ENCODE peak calls at places on chromosomes 13 and 19, in nine cellular contexts. One of them, this sample, is unnamed. For H3K4me1, the result is how much of the 10 kb centered on the place peaks cover.

GRCh38 chr19:4519172-4519496 is 848 bp upstream of the PLIN4 start:
- DNase-seq in spleen: no peak
- DNase-seq in aorta: no peak
- DNase-seq in HCT116: no peak
- DNase-seq in left ventricle myocardium inferior: no peak
- DNase-seq in cardiac muscle cell: no peak
- DNase-seq in body of pancreas: no peak
- DNase-seq in adrenal gland: no peak
- DNase-seq in tibial artery: no peak
- DNase-seq in this sample: no peak

GRCh38 chr13:29767006-29767405 is 83.4 kb downstream of the UBL3 start:
- DNase-seq in aorta: no peak
- DNase-seq in left ventricle myocardium inferior: no peak
- DNase-seq in HCT116: no peak
- DNase-seq in tibial artery: no peak
- DNase-seq in adrenal gland: no peak
- DNase-seq in body of pancreas: no peak
- DNase-seq in cardiac muscle cell: no peak
- DNase-seq in spleen: no peak
- DNase-seq in this sample: no peak

GRCh38 chr13:112888238-112889111 is 80.5 kb upstream of the MCF2L start:
- DNase-seq in spleen: peak
- DNase-seq in aorta: peak
- DNase-seq in adrenal gland: no peak
- DNase-seq in body of pancreas: no peak
- DNase-seq in left ventricle myocardium inferior: no peak
- DNase-seq in HCT116: no peak
- DNase-seq in cardiac muscle cell: no peak
- DNase-seq in tibial artery: no peak
- DNase-seq in this sample: no peak

GRCh38 chr13:37806666-37807065 is 62.9 kb downstream of the TRPC4 start:
- DNase-seq in cardiac muscle cell: no peak
- DNase-seq in left ventricle myocardium inferior: no peak
- DNase-seq in spleen: no peak
- DNase-seq in adrenal gland: no peak
- DNase-seq in body of pancreas: no peak
- DNase-seq in aorta: no peak
- DNase-seq in HCT116: no peak
- DNase-seq in tibial artery: no peak
- DNase-seq in this sample: no peak

GRCh38 chr13:94056362-94056990 is 423.0 kb downstream of the DCT start:
- DNase-seq in body of pancreas: no peak
- DNase-seq in aorta: no peak
- DNase-seq in tibial artery: no peak
- DNase-seq in adrenal gland: no peak
- DNase-seq in spleen: no peak
- DNase-seq in HCT116: no peak
- DNase-seq in left ventricle myocardium inferior: no peak
- DNase-seq in cardiac muscle cell: no peak
- DNase-seq in this sample: no peak

GRCh38 chr13:21949818-21950429 is 279.1 kb downstream of the FGF9 start:
- DNase-seq in tibial artery: no peak
- DNase-seq in body of pancreas: no peak
- DNase-seq in aorta: no peak
- DNase-seq in left ventricle myocardium inferior: no peak
- DNase-seq in spleen: no peak
- DNase-seq in cardiac muscle cell: no peak
- DNase-seq in HCT116: no peak
- DNase-seq in adrenal gland: no peak
- DNase-seq in this sample: no peak

GRCh38 chr19:45577111-45577905 is 7.3 kb downstream of the OPA3 start:
- DNase-seq in spleen: no peak
- DNase-seq in HCT116: no peak
- DNase-seq in adrenal gland: peak
- DNase-seq in tibial artery: no peak
- DNase-seq in cardiac muscle cell: peak
- DNase-seq in aorta: no peak
- DNase-seq in body of pancreas: peak
- DNase-seq in left ventricle myocardium inferior: peak
- DNase-seq in this sample: no peak

GRCh38 chr19:45186509-45187334 is 8.1 kb downstream of the BLOC1S3 start:
- DNase-seq in HCT116: no peak
- DNase-seq in adrenal gland: no peak
- DNase-seq in aorta: no peak
- DNase-seq in left ventricle myocardium inferior: no peak
- DNase-seq in body of pancreas: no peak
- DNase-seq in spleen: no peak
- DNase-seq in cardiac muscle cell: no peak
- DNase-seq in tibial artery: no peak
- DNase-seq in this sample: no peak

GRCh38 chr13:43360911-43361605 is 337.7 kb downstream of the DNAJC15 start:
- DNase-seq in HCT116: no peak
- DNase-seq in spleen: no peak
- DNase-seq in aorta: no peak
- DNase-seq in adrenal gland: no peak
- DNase-seq in tibial artery: no peak
- DNase-seq in cardiac muscle cell: peak
- DNase-seq in body of pancreas: no peak
- DNase-seq in left ventricle myocardium inferior: no peak
- DNase-seq in this sample: no peak

GRCh38 chr13:43357435-43358065 is 334.2 kb downstream of the DNAJC15 start:
- DNase-seq in HCT116: no peak
- DNase-seq in spleen: peak
- DNase-seq in tibial artery: no peak
- DNase-seq in body of pancreas: no peak
- DNase-seq in adrenal gland: no peak
- DNase-seq in left ventricle myocardium inferior: peak
- DNase-seq in cardiac muscle cell: no peak
- DNase-seq in aorta: no peak
- DNase-seq in this sample: peak

GRCh38 chr13:43363156-43363918 is 340.0 kb downstream of the DNAJC15 start:
- DNase-seq in body of pancreas: no peak
- DNase-seq in cardiac muscle cell: peak
- DNase-seq in aorta: no peak
- DNase-seq in tibial artery: no peak
- DNase-seq in adrenal gland: no peak
- DNase-seq in left ventricle myocardium inferior: no peak
- DNase-seq in spleen: no peak
- DNase-seq in HCT116: no peak
- DNase-seq in this sample: no peak

GRCh38 chr13:43359536-43359935 is 336.1 kb downstream of the DNAJC15 start:
- DNase-seq in body of pancreas: no peak
- DNase-seq in cardiac muscle cell: no peak
- DNase-seq in left ventricle myocardium inferior: no peak
- DNase-seq in HCT116: no peak
- DNase-seq in spleen: no peak
- DNase-seq in adrenal gland: no peak
- DNase-seq in aorta: no peak
- DNase-seq in tibial artery: no peak
- DNase-seq in this sample: no peak

DNA sequence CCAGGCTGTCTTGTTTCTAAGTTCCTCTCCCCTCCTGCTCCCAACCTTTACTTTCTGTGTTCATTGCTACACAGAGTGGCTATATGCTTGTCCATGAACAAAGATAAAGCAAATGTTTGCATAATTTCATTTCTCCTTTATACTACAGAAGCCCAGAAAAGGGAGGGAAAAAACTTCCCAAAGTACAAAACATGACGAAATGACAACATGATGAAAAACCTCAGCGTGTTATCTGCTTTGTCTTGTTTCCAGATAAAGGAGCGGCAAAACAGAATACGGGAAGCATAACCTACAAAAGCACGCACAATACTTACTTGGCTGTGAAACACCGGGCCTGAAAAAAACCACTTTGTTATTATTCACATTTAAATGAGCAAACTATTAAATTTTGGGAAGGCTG is 336.8 kb downstream of the DNAJC15 start:
- DNase-seq in adrenal gland: no peak
- DNase-seq in spleen: no peak
- DNase-seq in cardiac muscle cell: peak
- DNase-seq in left ventricle myocardium inferior: no peak
- DNase-seq in tibial artery: no peak
- DNase-seq in aorta: no peak
- DNase-seq in body of pancreas: no peak
- DNase-seq in HCT116: no peak
- DNase-seq in this sample: no peak
- H3K4me1 ChIP-seq in adrenal gland: under half
- H3K4me1 ChIP-seq in spleen: under half
- H3K4me1 ChIP-seq in cardiac muscle cell: under half
- H3K4me1 ChIP-seq in left ventricle myocardium inferior: under half
- H3K4me1 ChIP-seq in tibial artery: under half
- H3K4me1 ChIP-seq in aorta: under half
- H3K4me1 ChIP-seq in body of pancreas: under half
- H3K4me1 ChIP-seq in HCT116: under half
- H3K4me1 ChIP-seq in this sample: under half

GRCh38 chr13:98487016-98487415 is 89.9 kb downstream of the STK24 start:
- DNase-seq in body of pancreas: no peak
- DNase-seq in left ventricle myocardium inferior: no peak
- DNase-seq in tibial artery: no peak
- DNase-seq in aorta: no peak
- DNase-seq in spleen: no peak
- DNase-seq in cardiac muscle cell: no peak
- DNase-seq in HCT116: no peak
- DNase-seq in adrenal gland: no peak
- DNase-seq in this sample: no peak
- H3K4me1 ChIP-seq in body of pancreas: half or more
- H3K4me1 ChIP-seq in left ventricle myocardium inferior: half or more
- H3K4me1 ChIP-seq in tibial artery: half or more
- H3K4me1 ChIP-seq in aorta: under half
- H3K4me1 ChIP-seq in spleen: half or more
- H3K4me1 ChIP-seq in cardiac muscle cell: half or more
- H3K4me1 ChIP-seq in HCT116: half or more
- H3K4me1 ChIP-seq in adrenal gland: under half
- H3K4me1 ChIP-seq in this sample: under half

DNA sequence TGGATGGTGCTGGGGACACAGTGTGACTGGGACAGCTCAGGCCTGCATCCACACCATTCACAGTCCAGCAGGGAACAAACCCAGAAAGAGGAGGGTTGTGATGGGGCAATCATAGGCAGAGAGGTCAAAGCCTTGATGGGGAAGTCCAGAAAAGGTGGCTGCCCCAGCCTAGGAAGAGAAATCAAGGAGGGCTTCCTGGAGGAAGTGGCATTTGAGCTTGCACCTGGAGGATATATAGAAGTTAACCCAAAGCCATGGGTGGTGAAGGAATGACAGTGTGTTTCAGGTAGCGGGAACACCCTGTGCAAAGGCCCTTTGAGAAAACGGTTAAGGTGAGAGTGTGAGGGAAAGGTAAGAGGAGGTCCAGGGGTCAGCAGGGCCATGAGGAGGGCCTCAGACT is 2.6 kb upstream of the PRX start:
- DNase-seq in body of pancreas: no peak
- DNase-seq in aorta: no peak
- DNase-seq in left ventricle myocardium inferior: no peak
- DNase-seq in spleen: no peak
- DNase-seq in cardiac muscle cell: no peak
- DNase-seq in HCT116: no peak
- DNase-seq in adrenal gland: no peak
- DNase-seq in tibial artery: no peak
- DNase-seq in this sample: no peak
- H3K4me1 ChIP-seq in body of pancreas: under half
- H3K4me1 ChIP-seq in aorta: under half
- H3K4me1 ChIP-seq in left ventricle myocardium inferior: half or more
- H3K4me1 ChIP-seq in spleen: under half
- H3K4me1 ChIP-seq in cardiac muscle cell: under half
- H3K4me1 ChIP-seq in HCT116: half or more
- H3K4me1 ChIP-seq in adrenal gland: under half
- H3K4me1 ChIP-seq in tibial artery: under half
- H3K4me1 ChIP-seq in this sample: under half

DNA sequence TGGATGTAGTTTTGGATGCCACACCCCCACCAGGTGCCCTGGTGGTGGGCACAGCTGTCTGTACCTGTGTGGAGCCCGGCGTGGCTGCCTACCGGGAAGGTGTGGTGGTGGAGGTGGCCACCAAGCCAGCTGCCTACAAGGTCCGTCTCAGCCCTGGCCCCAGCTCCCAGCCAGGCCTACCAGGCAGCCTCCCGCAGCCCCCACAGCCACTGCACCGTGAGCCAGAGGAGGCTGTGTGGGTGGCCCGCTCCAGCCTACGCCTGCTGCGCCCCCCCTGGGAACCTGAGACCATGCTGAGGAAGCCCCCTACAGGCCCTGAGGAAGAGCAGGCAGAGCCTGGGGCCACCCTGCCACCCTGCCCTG is 3.5 kb downstream of the CIC start:
- DNase-seq in tibial artery: no peak
- DNase-seq in cardiac muscle cell: no peak
- DNase-seq in left ventricle myocardium inferior: no peak
- DNase-seq in HCT116: no peak
- DNase-seq in aorta: peak
- DNase-seq in body of pancreas: no peak
- DNase-seq in adrenal gland: peak
- DNase-seq in spleen: peak
- DNase-seq in this sample: no peak
- H3K4me1 ChIP-seq in tibial artery: half or more
- H3K4me1 ChIP-seq in cardiac muscle cell: under half
- H3K4me1 ChIP-seq in left ventricle myocardium inferior: half or more
- H3K4me1 ChIP-seq in HCT116: under half
- H3K4me1 ChIP-seq in aorta: under half
- H3K4me1 ChIP-seq in body of pancreas: half or more
- H3K4me1 ChIP-seq in adrenal gland: under half
- H3K4me1 ChIP-seq in spleen: half or more
- H3K4me1 ChIP-seq in this sample: under half

DNA sequence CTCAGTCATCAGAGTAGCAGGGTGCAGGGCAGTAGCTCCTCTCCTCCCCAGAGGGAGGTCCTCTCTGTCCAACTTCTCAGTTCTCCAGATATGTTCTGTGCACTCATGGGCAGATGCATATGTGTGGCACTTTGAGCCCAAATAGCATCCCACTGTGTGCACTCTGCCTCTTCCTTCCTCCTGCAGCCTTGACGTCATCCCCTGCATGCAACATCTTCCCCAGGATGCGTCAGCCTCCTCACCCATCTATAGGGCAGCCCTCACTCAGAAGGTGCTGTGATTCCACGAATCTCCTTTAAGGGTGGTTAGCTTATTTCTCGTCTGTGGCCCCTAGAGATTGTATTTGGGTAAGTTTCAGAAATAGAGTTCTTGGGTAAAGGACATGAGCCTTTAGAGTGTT is 22.1 kb upstream of the CRTC1 start:
- DNase-seq in left ventricle myocardium inferior: no peak
- DNase-seq in spleen: no peak
- DNase-seq in body of pancreas: no peak
- DNase-seq in tibial artery: no peak
- DNase-seq in aorta: no peak
- DNase-seq in HCT116: no peak
- DNase-seq in adrenal gland: no peak
- DNase-seq in cardiac muscle cell: no peak
- DNase-seq in this sample: no peak
- H3K4me1 ChIP-seq in left ventricle myocardium inferior: half or more
- H3K4me1 ChIP-seq in spleen: under half
- H3K4me1 ChIP-seq in body of pancreas: under half
- H3K4me1 ChIP-seq in tibial artery: half or more
- H3K4me1 ChIP-seq in aorta: under half
- H3K4me1 ChIP-seq in HCT116: under half
- H3K4me1 ChIP-seq in adrenal gland: under half
- H3K4me1 ChIP-seq in cardiac muscle cell: under half
- H3K4me1 ChIP-seq in this sample: under half